ENCODE peak calls at places on chromosomes 4 and X, in eight cellular contexts. V is nucleus accumbens, O is hepatic stellate cell, N is mucosa of descending colon, D is MM.1S, C is Calu3, K is Caco-2, H is NCI-H460. G is an unnamed sample.

GRCh38 chr4:8675383-8675782 is 82.8 kb downstream of the CPZ start:
- DNase-seq in V (no peak), O (no peak), N (no peak), D (peak), C (no peak), K (peak), H (no peak), G (no peak)

GRCh38 chr4:128823025-128823661 is 13.6 kb downstream of the JADE1 start:
- DNase-seq in V (no peak), O (peak), N (no peak), D (no peak), C (no peak), K (no peak), H (peak), G (no peak)

GRCh38 chrX:28133763-28134162 is 152.5 kb upstream of the DCAF8L1 start:
- DNase-seq in V (no peak), O (no peak), N (no peak), D (peak), C (no peak), K (no peak), H (no peak), G (no peak)

GRCh38 chrX:1807301-1807731 is 192.5 kb downstream of the ASMT start:
- DNase-seq in V (no peak), O (no peak), N (no peak), D (no peak), C (no peak), K (no peak), H (no peak), G (no peak)

GRCh38 chr4:145904413-145905177 is 34.0 kb downstream of the ZNF827 start:
- DNase-seq in V (no peak), O (no peak), N (peak), D (no peak), C (no peak), K (no peak), H (no peak), G (no peak)

GRCh38 chr4:136750898-136751297 is 781.4 kb downstream of the PCDH18 start:
- DNase-seq in V (no peak), O (no peak), N (no peak), D (no peak), C (no peak), K (no peak), H (no peak), G (no peak)

GRCh38 chr4:72418458-72418857 is 150.6 kb downstream of the ADAMTS3 start:
- DNase-seq in V (no peak), O (peak), N (peak), D (no peak), C (no peak), K (no peak), H (no peak), G (no peak)

GRCh38 chr4:113901994-113902787 is 77.3 kb downstream of the ARSJ start:
- DNase-seq in V (no peak), O (no peak), N (peak), D (no peak), C (peak), K (peak), H (no peak), G (no peak)

GRCh38 chr4:79209822-79210635 is 115.8 kb downstream of the NAA11 start:
- DNase-seq in V (peak), O (no peak), N (peak), D (no peak), C (peak), K (peak), H (no peak), G (peak)

GRCh38 chrX:11968470-11968869 is 169.8 kb upstream of the FRMPD4 start:
- DNase-seq in V (no peak), O (no peak), N (no peak), D (no peak), C (peak), K (peak), H (no peak), G (no peak)

GRCh38 chr4:154589296-154590197 is 995 bp downstream of the FGA start:
- DNase-seq in V (no peak), O (no peak), N (no peak), D (no peak), C (no peak), K (no peak), H (no peak), G (no peak)

GRCh38 chrX:41684138-41684537 is 4.6 kb upstream of the GPR34 start:
- DNase-seq in V (no peak), O (no peak), N (peak), D (no peak), C (peak), K (no peak), H (no peak), G (no peak)

GRCh38 chr4:83234902-83235644 is 49.5 kb downstream of the COQ2 start:
- DNase-seq in V (no peak), O (no peak), N (no peak), D (no peak), C (no peak), K (no peak), H (no peak), G (no peak)

GRCh38 chrX:128781506-128781905 is 729.3 kb upstream of the ACTRT1 start:
- DNase-seq in V (no peak), O (peak), N (peak), D (peak), C (peak), K (peak), H (peak), G (peak)